ENCODE peak calls at places on chromosome 21, in nine cellular contexts. K is tibial nerve, R is coronary artery, F is osteocyte, G is lower leg skin, J is progenitor cell of endocrine pancreas, N is MM.1S, L is kidney epithelial cell, Q is WTC11. S is an unnamed sample.

GRCh38 chr21:38795475-38795874 is 10.3 kb upstream of the ETS2 start:
- DNase-seq in K (no peak), R (no peak), F (no peak), G (no peak), J (no peak), N (no peak), L (no peak), Q (no peak), S (no peak)

GRCh38 chr21:18041012-18041411 is 203.6 kb upstream of the CHODL start:
- DNase-seq in K (no peak), R (no peak), F (no peak), G (no peak), J (no peak), N (peak), L (no peak), Q (peak), S (no peak)

GRCh38 chr21:29382029-29382654 is 83.4 kb downstream of the BACH1 start:
- DNase-seq in K (no peak), R (no peak), F (no peak), G (no peak), J (no peak), N (no peak), L (peak), Q (no peak), S (no peak)

GRCh38 chr21:30707409-30707808 is 11.2 kb downstream of the KRTAP21-3 start:
- DNase-seq in K (no peak), R (no peak), F (no peak), G (no peak), J (no peak), N (no peak), L (no peak), Q (no peak), S (no peak)

GRCh38 chr21:21751286-21751685 is 753.1 kb downstream of the NCAM2 start:
- DNase-seq in K (no peak), R (no peak), F (no peak), G (no peak), J (no peak), N (no peak), L (no peak), Q (no peak), S (no peak)

GRCh38 chr21:32143222-32143939 is 135.5 kb downstream of the MIS18A start:
- DNase-seq in K (peak), R (no peak), F (no peak), G (peak), J (no peak), N (no peak), L (no peak), Q (peak), S (no peak)

GRCh38 chr21:43918385-43918947 is 53.4 kb downstream of the AGPAT3 start:
- DNase-seq in K (no peak), R (no peak), F (no peak), G (no peak), J (no peak), N (no peak), L (no peak), Q (no peak), S (no peak)

GRCh38 chr21:29245104-29245643 is 53.5 kb upstream of the BACH1 start:
- DNase-seq in K (no peak), R (no peak), F (no peak), G (no peak), J (no peak), N (no peak), L (no peak), Q (no peak), S (no peak)

GRCh38 chr21:45213392-45213791 is 74.3 kb downstream of the POFUT2 start:
- DNase-seq in K (no peak), R (no peak), F (no peak), G (no peak), J (no peak), N (no peak), L (no peak), Q (no peak), S (no peak)
- TF ChIP-seq CTCF in K (no peak), R (no peak), F (no peak), G (no peak), J (no peak), N (no peak), L (no peak), Q (no peak), S (no peak)

GRCh38 chr21:42319851-42320602 is 4.8 kb upstream of the TFF3 start:
- DNase-seq in K (no peak), R (peak), F (peak), G (no peak), J (no peak), N (no peak), L (no peak), Q (no peak), S (no peak)
- TF ChIP-seq CTCF in K (no peak), R (no peak), F (no peak), G (no peak), J (peak), N (no peak), L (no peak), Q (no peak), S (no peak)

GRCh38 chr21:37746849-37747248 is 169.4 kb downstream of the KCNJ6 start:
- DNase-seq in K (no peak), R (no peak), F (no peak), G (no peak), J (no peak), N (no peak), L (no peak), Q (no peak), S (no peak)
- TF ChIP-seq CTCF in K (no peak), R (no peak), F (peak), G (no peak), J (peak), N (peak), L (peak), Q (no peak), S (no peak)

DNA sequence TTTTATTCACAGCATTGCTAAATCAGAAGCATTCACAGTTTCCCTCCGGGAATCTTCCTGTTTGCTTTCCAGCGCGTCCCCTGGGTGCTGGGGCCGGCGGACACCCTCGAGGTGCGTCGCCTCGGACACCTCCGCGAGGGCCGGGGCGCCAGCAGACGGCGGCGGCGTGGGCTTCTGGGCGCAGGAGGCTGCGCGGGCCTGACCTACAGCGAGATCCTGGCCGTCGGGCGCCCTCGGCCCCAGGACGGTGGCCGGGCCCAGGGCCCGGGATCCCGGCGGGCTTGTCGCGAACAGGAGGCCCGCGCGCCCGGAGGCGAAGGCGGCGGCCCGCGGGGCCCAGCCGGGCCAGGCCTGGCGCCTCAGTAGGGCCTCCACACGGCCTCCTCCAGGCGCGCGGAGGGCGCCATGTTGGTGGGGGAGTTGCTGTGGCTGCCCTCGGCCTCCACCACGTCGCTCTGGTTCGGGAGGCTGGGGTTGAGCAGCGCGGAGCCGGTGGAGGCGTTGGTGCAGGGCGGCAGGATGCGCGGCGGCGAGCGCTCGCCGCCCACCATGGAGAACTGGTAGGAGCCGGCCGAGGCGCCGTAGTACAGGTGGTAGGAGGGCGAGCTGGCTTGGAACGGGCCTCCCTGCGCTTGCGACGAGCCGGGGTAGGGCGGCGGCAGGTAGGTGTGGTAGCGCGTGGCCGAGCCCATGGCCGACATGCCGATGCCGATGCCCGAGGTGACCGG is 123.1 kb downstream of the CLIC6 start:
- DNase-seq in K (no peak), R (no peak), F (no peak), G (no peak), J (no peak), N (no peak), L (no peak), Q (no peak), S (no peak)
- TF ChIP-seq CTCF in K (no peak), R (no peak), F (no peak), G (no peak), J (no peak), N (no peak), L (no peak), Q (no peak), S (no peak)

DNA sequence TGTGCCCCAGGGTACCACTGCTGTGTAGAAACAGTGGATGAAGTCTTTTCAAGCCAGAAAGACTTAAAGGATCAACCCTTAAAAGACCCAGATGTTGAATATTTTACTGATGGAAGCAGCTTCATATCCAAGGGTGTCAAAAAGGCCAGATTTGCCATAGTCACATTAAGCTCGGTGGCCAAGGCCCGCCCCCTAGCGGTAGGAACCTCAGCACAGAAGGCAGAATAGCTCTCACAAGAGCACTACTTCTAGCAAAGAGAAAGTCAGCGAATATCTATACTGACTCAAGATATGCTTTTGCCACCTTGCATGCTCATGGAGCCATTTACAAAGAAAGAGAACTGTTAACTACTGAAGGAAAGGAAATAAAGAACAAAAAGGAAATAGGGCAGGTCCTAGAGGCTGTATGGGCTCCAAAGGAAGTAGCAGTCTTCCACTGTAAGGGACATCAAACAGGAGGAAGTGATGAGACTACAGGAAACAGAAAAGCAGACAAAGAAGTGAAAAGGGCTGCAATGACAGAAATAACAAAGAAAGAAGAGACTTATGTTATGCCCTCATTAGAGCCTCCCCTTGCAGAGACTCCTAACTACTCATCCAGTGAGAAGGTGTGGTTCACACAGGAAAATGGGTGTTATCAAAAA is 90.5 kb downstream of the LIPI start:
- DNase-seq in K (no peak), R (no peak), F (no peak), G (no peak), J (no peak), N (peak), L (no peak), Q (peak), S (no peak)
- TF ChIP-seq CTCF in K (no peak), R (no peak), F (no peak), G (no peak), J (peak), N (peak), L (peak), Q (peak), S (no peak)

S was measured in omental fat pad.